ENCODE peak calls at places on chromosomes 13 and 19, in ten cellular contexts. J is epithelial cell of proximal tubule, F is AG09319, E is mesothelial cell of epicardium, M is H9, C is lung, D is GM20000, R is retinal pigment epithelial cell, I is nephron progenitor cell, W is IMR-90. B is an unnamed sample.
A peak's percentile ranks its signal among the peaks of the same experiment; 100 is the strongest.

GRCh38 chr19:51479531-51480331 is 1.4 kb downstream of the CEACAM18 start:
- DNase-seq in J (no peak), F (no peak), E (no peak), M (no peak), C (no peak), D (no peak), R (no peak), I (no peak), W (no peak), B (no peak)

GRCh38 chr19:30649934-30650614 is 277.9 kb downstream of the ZNF536 start:
- DNase-seq in J (no peak), F (peak; percentile 22), E (no peak), M (no peak), C (no peak), D (peak; percentile 56), R (no peak), I (peak; percentile 44), W (peak; percentile 51), B (peak; percentile 73)

GRCh38 chr19:34171539-34171876 is 796 bp upstream of the LSM14A start:
- DNase-seq in J (no peak), F (no peak), E (no peak), M (no peak), C (no peak), D (peak; percentile 65), R (no peak), I (no peak), W (peak; percentile 93), B (peak; percentile 72)

GRCh38 chr13:65454403-65454802 is 1775.7 kb downstream of the PCDH9 start:
- DNase-seq in J (no peak), F (no peak), E (no peak), M (no peak), C (no peak), D (no peak), R (no peak), I (no peak), W (no peak), B (no peak)

GRCh38 chr19:51901860-51902259 is 3.0 kb downstream of the ZNF649 start:
- DNase-seq in J (no peak), F (no peak), E (no peak), M (no peak), C (no peak), D (no peak), R (no peak), I (no peak), W (no peak), B (no peak)

GRCh38 chr13:98576215-98576945 is 527 bp downstream of the STK24 start:
- DNase-seq in J (no peak), F (no peak), E (peak; percentile 33), M (no peak), C (peak; percentile 57), D (peak; percentile 71), R (no peak), I (peak; percentile 59), W (no peak), B (no peak)

GRCh38 chr19:5321851-5322681 is 18.5 kb downstream of the PTPRS start:
- DNase-seq in J (no peak), F (no peak), E (no peak), M (no peak), C (no peak), D (peak; percentile 87), R (no peak), I (no peak), W (no peak), B (no peak)

GRCh38 chr13:33340631-33341030 is 55.1 kb upstream of the STARD13 start:
- DNase-seq in J (no peak), F (no peak), E (no peak), M (no peak), C (no peak), D (no peak), R (no peak), I (no peak), W (peak; percentile 52), B (peak; percentile 61)

GRCh38 chr19:41701401-41702075 is 6.9 kb upstream of the CEACAM5 start:
- DNase-seq in J (no peak), F (no peak), E (no peak), M (peak; percentile 63), C (no peak), D (no peak), R (no peak), I (no peak), W (no peak), B (no peak)

GRCh38 chr13:19646062-19646461 is 12.6 kb downstream of the MPHOSPH8 start:
- DNase-seq in J (no peak), F (no peak), E (no peak), M (no peak), C (no peak), D (no peak), R (no peak), I (no peak), W (no peak), B (no peak)

GRCh38 chr19:6568010-6568411 is 22.9 kb downstream of the CD70 start:
- DNase-seq in J (no peak), F (no peak), E (no peak), M (no peak), C (no peak), D (no peak), R (no peak), I (no peak), W (no peak), B (no peak)
- TF ChIP-seq CTCF in J (no peak), F (no peak), E (no peak), M (no peak), C (no peak), D (no peak), R (no peak), I (no peak), W (no peak), B (no peak)

GRCh38 chr13:82947121-82948077 is 934.9 kb downstream of the SLITRK1 start:
- DNase-seq in J (no peak), F (no peak), E (no peak), M (no peak), C (no peak), D (no peak), R (peak; percentile 21), I (no peak), W (peak; percentile 2), B (peak; percentile 40)
- TF ChIP-seq CTCF in J (no peak), F (no peak), E (no peak), M (no peak), C (no peak), D (no peak), R (no peak), I (no peak), W (no peak), B (no peak)

GRCh38 chr13:113090806-113091205 is 14.8 kb upstream of the F7 start:
- DNase-seq in J (no peak), F (no peak), E (no peak), M (no peak), C (no peak), D (no peak), R (no peak), I (no peak), W (no peak), B (no peak)
- TF ChIP-seq CTCF in J (no peak), F (no peak), E (no peak), M (no peak), C (no peak), D (no peak), R (no peak), I (no peak), W (no peak), B (no peak)

GRCh38 chr19:4109626-4109945 is 14.3 kb downstream of the MAP2K2 start:
- DNase-seq in J (no peak), F (no peak), E (no peak), M (no peak), C (no peak), D (no peak), R (no peak), I (no peak), W (no peak), B (no peak)
- TF ChIP-seq CTCF in J (no peak), F (no peak), E (no peak), M (no peak), C (no peak), D (no peak), R (no peak), I (no peak), W (no peak), B (no peak)

GRCh38 chr19:19545128-19545591 is 7.1 kb downstream of the CILP2 start:
- DNase-seq in J (no peak), F (no peak), E (no peak), M (no peak), C (no peak), D (no peak), R (no peak), I (no peak), W (no peak), B (no peak)

GRCh38 chr19:19545707-19546106 is 7.6 kb downstream of the CILP2 start:
- DNase-seq in J (no peak), F (no peak), E (no peak), M (no peak), C (no peak), D (no peak), R (no peak), I (no peak), W (no peak), B (no peak)

GRCh38 chr19:19547674-19548345 is 9.7 kb downstream of the CILP2 start:
- DNase-seq in J (no peak), F (no peak), E (no peak), M (no peak), C (no peak), D (no peak), R (no peak), I (no peak), W (no peak), B (no peak)

GRCh38 chr19:19544257-19545127 is 6.4 kb downstream of the CILP2 start:
- DNase-seq in J (no peak), F (no peak), E (no peak), M (peak; percentile 38), C (no peak), D (no peak), R (no peak), I (no peak), W (no peak), B (no peak)

DNA sequence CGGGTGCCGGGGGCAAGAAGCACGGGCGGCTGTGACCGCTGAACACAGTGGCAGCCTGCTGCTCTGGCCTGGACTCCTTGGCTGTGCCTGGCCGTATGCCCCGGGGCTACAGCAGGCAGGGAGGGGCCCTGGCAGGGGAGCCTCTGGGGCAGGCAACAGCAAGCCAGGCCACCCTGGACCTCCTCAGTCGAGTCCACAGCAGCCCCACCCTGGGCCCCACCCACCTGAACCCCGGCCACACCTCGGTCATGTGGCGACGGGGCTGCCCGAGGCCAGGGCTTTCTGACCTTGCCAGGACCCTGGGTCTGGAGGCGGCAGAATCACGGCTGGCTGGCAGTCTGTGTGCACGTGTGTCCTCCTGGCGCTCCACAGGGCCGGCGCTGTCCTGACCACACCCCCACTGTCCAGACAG is 8.7 kb downstream of the CILP2 start:
- DNase-seq in J (no peak), F (no peak), E (no peak), M (no peak), C (no peak), D (no peak), R (no peak), I (no peak), W (no peak), B (no peak)
- TF ChIP-seq CTCF in J (no peak), F (no peak), E (no peak), M (no peak), C (no peak), D (no peak), R (no peak), I (no peak), W (no peak), B (no peak)

GRCh38 chr13:51913421-51914136 is 51.8 kb downstream of the CCDC70 start:
- DNase-seq in J (no peak), F (no peak), E (no peak), M (peak; percentile 62), C (no peak), D (no peak), R (no peak), I (no peak), W (no peak), B (no peak)
- TF ChIP-seq CTCF in J (no peak), F (no peak), E (no peak), M (peak; percentile 41), C (no peak), D (no peak), R (peak; percentile 13), I (no peak), W (no peak), B (peak; percentile 9)

GRCh38 chr13:100442095-100442832 is 146.3 kb downstream of the GGACT start:
- DNase-seq in J (no peak), F (no peak), E (no peak), M (no peak), C (no peak), D (no peak), R (no peak), I (no peak), W (no peak), B (peak; percentile 19)
- TF ChIP-seq CTCF in J (peak; percentile 14), F (no peak), E (no peak), M (peak; percentile 28), C (no peak), D (no peak), R (no peak), I (no peak), W (no peak), B (no peak)